ENCODE peak calls at places on chromosomes 2 and 18, in six cellular contexts. C is germinal center; D is naive thymus-derived CD8-positive, alpha-beta T cell; H is left cardiac atrium; V is hepatic stellate cell; R is amygdala. W is an unnamed sample.

GRCh38 chr18:59605633-59606192 is 91.5 kb downstream of the CCBE1 start:
- DNase-seq in D (no peak), H (no peak), C (no peak), V (peak; percentile 28), R (no peak), W (no peak)

GRCh38 chr2:128236491-128237035 is 82.1 kb downstream of the HS6ST1 start:
- DNase-seq in R (no peak), V (peak; percentile 76), D (no peak), C (no peak), H (no peak), W (no peak)

GRCh38 chr2:203195331-203195730 is 43.5 kb upstream of the CYP20A1 start:
- DNase-seq in V (no peak), D (no peak), C (no peak), H (no peak), R (no peak), W (no peak)

GRCh38 chr18:76984193-76985155 is 148.1 kb downstream of the MBP start:
- DNase-seq in D (no peak), V (no peak), R (no peak), C (no peak), H (no peak), W (no peak)

GRCh38 chr2:27798948-27799645 is 27.6 kb downstream of the MRPL33 start:
- DNase-seq in H (peak; percentile 83), V (peak; percentile 90), C (no peak), R (no peak), D (no peak), W (no peak)

GRCh38 chr2:230902180-230902899 is 22.7 kb downstream of the GPR55 start:
- DNase-seq in D (no peak), C (peak; percentile 76), V (peak; percentile 83), H (peak; percentile 43), R (no peak), W (no peak)

GRCh38 chr2:111701798-111702118 is 182.2 kb downstream of the ANAPC1 start:
- DNase-seq in D (no peak), C (no peak), V (no peak), R (no peak), H (no peak), W (no peak)

GRCh38 chr2:33022989-33023731 is 76.4 kb downstream of the LTBP1 start:
- DNase-seq in R (no peak), D (no peak), V (peak; percentile 62), H (no peak), C (no peak), W (no peak)

GRCh38 chr2:171084128-171084527 is 76.6 kb downstream of the TLK1 start:
- DNase-seq in D (no peak), C (no peak), R (no peak), H (no peak), V (no peak), W (no peak)